ENCODE peak calls at places on chromosomes 1 and 21, in six cellular contexts. S, T, G, C, K and N are unnamed samples.

GRCh38 chr1:235513495-235514366 is 9.5 kb upstream of the B3GALNT2 start:
- DNase-seq in S (peak), T (peak), G (peak), C (peak), K (no peak), N (peak)

GRCh38 chr1:216705686-216706085 is 17.5 kb downstream of the ESRRG start:
- DNase-seq in S (no peak), T (no peak), G (no peak), C (no peak), K (no peak), N (no peak)

GRCh38 chr21:31184462-31184861 is 146.2 kb upstream of the KRTAP19-8 start:
- DNase-seq in S (no peak), T (no peak), G (no peak), C (no peak), K (no peak), N (no peak)

GRCh38 chr1:12232221-12232620 is 2.4 kb downstream of the VPS13D start:
- DNase-seq in S (no peak), T (no peak), G (no peak), C (no peak), K (no peak), N (no peak)

GRCh38 chr1:55262822-55263221 is 47.7 kb upstream of the USP24 start:
- DNase-seq in S (peak), T (no peak), G (no peak), C (no peak), K (no peak), N (no peak)

GRCh38 chr1:43293896-43294760 is 6.7 kb upstream of the TIE1 start:
- DNase-seq in S (peak), T (no peak), G (no peak), C (no peak), K (no peak), N (no peak)

GRCh38 chr21:41768371-41769042 is 1.7 kb upstream of the RIPK4 start:
- DNase-seq in S (peak), T (peak), G (no peak), C (peak), K (no peak), N (no peak)

GRCh38 chr1:240496941-240497340 is 115.0 kb downstream of the GREM2 start:
- DNase-seq in S (no peak), T (no peak), G (no peak), C (no peak), K (no peak), N (no peak)

GRCh38 chr1:243256590-243256989 is 749 bp downstream of the SDCCAG8 start:
- DNase-seq in S (no peak), T (peak), G (no peak), C (no peak), K (no peak), N (no peak)

GRCh38 chr1:201375169-201375568 is 2.3 kb downstream of the TNNT2 start:
- DNase-seq in S (no peak), T (peak), G (no peak), C (no peak), K (no peak), N (peak)

GRCh38 chr1:90719321-90720136 is 2.4 kb upstream of the BARHL2 start:
- DNase-seq in S (no peak), T (no peak), G (no peak), C (no peak), K (no peak), N (no peak)

GRCh38 chr1:71745326-71745725 is 537.0 kb downstream of the NEGR1 start:
- DNase-seq in S (no peak), T (no peak), G (no peak), C (no peak), K (no peak), N (no peak)

GRCh38 chr1:234125283-234125682 is 220.8 kb downstream of the SLC35F3 start:
- DNase-seq in S (peak), T (peak), G (no peak), C (peak), K (no peak), N (peak)
- TF ChIP-seq BHLHE40 in S (no peak), T (peak), G (no peak), C (peak), K (no peak), N (no peak)

DNA sequence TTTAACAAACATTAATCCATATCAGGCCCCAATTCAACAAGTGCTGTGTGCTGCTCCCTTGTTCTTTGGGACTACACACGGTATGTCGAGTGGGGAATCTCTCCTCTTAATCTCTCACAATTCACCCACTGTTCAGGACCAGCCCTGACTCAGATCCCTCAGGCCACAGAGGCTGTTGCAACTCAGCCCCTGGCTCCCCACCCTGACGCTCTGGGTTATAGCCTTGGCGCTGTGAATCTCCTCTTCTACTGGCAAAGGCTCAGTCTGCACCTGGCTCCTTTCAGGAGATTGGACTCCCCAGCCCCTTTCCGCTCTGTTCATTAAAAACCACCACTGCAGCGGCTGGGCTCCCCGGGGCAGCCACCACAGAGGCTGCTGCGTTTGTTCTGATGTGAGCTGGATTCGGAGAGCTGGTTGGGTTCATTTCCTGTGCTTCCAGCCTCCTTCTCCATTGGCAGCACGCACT is 13.0 kb downstream of the CAPN8 start:
- DNase-seq in S (no peak), T (no peak), G (no peak), C (no peak), K (no peak), N (no peak)
- TF ChIP-seq BHLHE40 in S (no peak), T (no peak), G (no peak), C (no peak), K (no peak), N (no peak)

DNA sequence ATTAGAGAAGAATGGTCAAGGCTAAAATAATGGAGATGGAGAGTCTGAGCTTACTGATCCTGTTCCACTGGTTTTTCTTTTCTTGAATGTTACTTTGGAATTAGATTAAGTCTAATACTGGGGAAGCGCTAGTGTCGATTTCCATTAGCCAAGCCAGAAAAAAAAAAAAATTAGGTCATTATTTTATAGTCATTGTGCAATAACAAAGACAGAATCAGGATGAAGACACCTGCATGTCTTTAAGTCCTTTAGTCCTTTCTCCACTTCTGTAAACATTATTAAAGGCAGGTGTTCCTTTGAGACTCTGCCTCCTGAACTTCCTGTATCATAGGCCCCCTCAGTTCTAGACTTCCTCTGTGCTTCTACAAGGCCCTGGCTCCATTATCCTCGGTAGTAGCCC is 42.8 kb downstream of the MYSM1 start:
- DNase-seq in S (no peak), T (no peak), G (no peak), C (no peak), K (no peak), N (no peak)
- TF ChIP-seq BHLHE40 in S (no peak), T (no peak), G (no peak), C (no peak), K (no peak), N (no peak)

DNA sequence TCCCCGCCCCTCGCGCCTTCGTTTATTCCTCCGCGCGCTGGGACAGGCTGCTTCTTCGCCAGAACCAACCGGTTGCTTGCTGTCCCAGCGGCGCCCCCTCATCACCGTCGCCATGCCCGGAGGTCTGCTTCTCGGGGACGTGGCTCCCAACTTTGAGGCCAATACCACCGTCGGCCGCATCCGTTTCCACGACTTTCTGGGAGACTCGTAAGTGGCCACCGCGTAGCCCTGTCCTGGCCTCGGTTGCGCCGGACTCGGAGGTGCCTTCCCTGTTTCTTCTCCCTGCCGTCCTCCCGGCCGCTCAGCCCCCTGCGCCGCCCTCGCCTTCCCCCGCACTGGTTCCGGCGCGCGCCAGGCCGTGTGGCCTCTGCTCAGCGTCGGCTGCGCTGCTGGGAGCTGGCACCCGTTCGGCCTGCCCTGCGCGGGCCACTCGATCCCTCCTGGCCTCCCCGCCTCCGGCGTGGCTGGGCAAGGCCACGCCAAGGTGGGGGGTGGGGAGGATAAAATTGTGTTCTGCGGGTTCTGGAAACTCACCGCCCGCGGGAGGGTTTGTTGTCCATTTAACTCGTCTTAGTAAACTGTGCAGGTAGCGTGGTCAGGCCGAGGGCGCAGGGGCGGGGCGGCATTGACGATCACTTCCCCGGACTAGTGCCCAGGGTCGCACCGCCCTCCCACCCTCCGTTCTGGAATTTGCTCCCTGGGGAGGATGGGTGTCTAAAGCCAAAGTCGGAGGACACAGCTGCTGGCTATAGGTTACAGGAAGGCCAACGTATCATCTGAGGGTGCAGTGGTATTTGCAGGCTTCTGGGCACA is at the start of gene PRDX6:
- DNase-seq in S (peak), T (peak), G (peak), C (peak), K (no peak), N (peak)
- TF ChIP-seq BHLHE40 in S (no peak), T (no peak), G (no peak), C (no peak), K (no peak), N (no peak)

GRCh38 chr1:3697810-3698209 is 45.5 kb downstream of the TP73 start:
- DNase-seq in S (no peak), T (no peak), G (no peak), C (no peak), K (no peak), N (no peak)
- TF ChIP-seq BHLHE40 in S (no peak), T (peak), G (no peak), C (no peak), K (no peak), N (no peak)